ENCODE peak calls at places on chromosome 13, in seven cellular contexts. One of them, this sample, is unnamed.

GRCh38 chr13:24212674-24213073 is 52.2 kb downstream of the SPATA13 start:
- DNase-seq in cardiac fibroblast: no peak
- DNase-seq in fibroblast of lung: no peak
- DNase-seq in IMR-90: no peak
- DNase-seq in ovary: no peak
- DNase-seq in colonic mucosa: no peak
- DNase-seq in astrocyte of the spinal cord: no peak
- DNase-seq in this sample: no peak

GRCh38 chr13:41848435-41849255 is 112.3 kb downstream of the VWA8 start:
- DNase-seq in cardiac fibroblast: peak
- DNase-seq in IMR-90: peak
- DNase-seq in fibroblast of lung: peak
- DNase-seq in ovary: no peak
- DNase-seq in astrocyte of the spinal cord: peak
- DNase-seq in colonic mucosa: no peak
- DNase-seq in this sample: peak

GRCh38 chr13:97226788-97227627 is 4.9 kb downstream of the MBNL2 start:
- DNase-seq in astrocyte of the spinal cord: no peak
- DNase-seq in IMR-90: no peak
- DNase-seq in colonic mucosa: peak
- DNase-seq in fibroblast of lung: no peak
- DNase-seq in cardiac fibroblast: no peak
- DNase-seq in ovary: peak
- DNase-seq in this sample: peak

GRCh38 chr13:74205313-74205690 is 71.1 kb upstream of the KLF12 start:
- DNase-seq in fibroblast of lung: no peak
- DNase-seq in ovary: no peak
- DNase-seq in IMR-90: no peak
- DNase-seq in colonic mucosa: no peak
- DNase-seq in cardiac fibroblast: peak
- DNase-seq in astrocyte of the spinal cord: peak
- DNase-seq in this sample: no peak

GRCh38 chr13:80006940-80007339 is 334.0 kb downstream of the SPRY2 start:
- DNase-seq in cardiac fibroblast: peak
- DNase-seq in IMR-90: no peak
- DNase-seq in fibroblast of lung: no peak
- DNase-seq in ovary: no peak
- DNase-seq in astrocyte of the spinal cord: no peak
- DNase-seq in colonic mucosa: no peak
- DNase-seq in this sample: no peak

GRCh38 chr13:56561327-56561726 is 579.4 kb upstream of the PRR20A start:
- DNase-seq in fibroblast of lung: no peak
- DNase-seq in astrocyte of the spinal cord: no peak
- DNase-seq in ovary: no peak
- DNase-seq in IMR-90: no peak
- DNase-seq in cardiac fibroblast: no peak
- DNase-seq in colonic mucosa: no peak
- DNase-seq in this sample: no peak

GRCh38 chr13:110323172-110323851 is 16.2 kb downstream of the COL4A2 start:
- DNase-seq in ovary: no peak
- DNase-seq in IMR-90: peak
- DNase-seq in colonic mucosa: no peak
- DNase-seq in cardiac fibroblast: peak
- DNase-seq in fibroblast of lung: peak
- DNase-seq in astrocyte of the spinal cord: peak
- DNase-seq in this sample: peak

GRCh38 chr13:44243198-44243852 is 130.3 kb upstream of the SERP2 start:
- DNase-seq in IMR-90: peak
- DNase-seq in cardiac fibroblast: peak
- DNase-seq in ovary: no peak
- DNase-seq in colonic mucosa: no peak
- DNase-seq in fibroblast of lung: peak
- DNase-seq in astrocyte of the spinal cord: peak
- DNase-seq in this sample: no peak

GRCh38 chr13:43119206-43119605 is 95.8 kb downstream of the DNAJC15 start:
- DNase-seq in cardiac fibroblast: no peak
- DNase-seq in IMR-90: no peak
- DNase-seq in fibroblast of lung: no peak
- DNase-seq in ovary: no peak
- DNase-seq in astrocyte of the spinal cord: no peak
- DNase-seq in colonic mucosa: no peak
- DNase-seq in this sample: no peak

GRCh38 chr13:48851707-48852106 is 124.0 kb upstream of the FNDC3A start:
- DNase-seq in fibroblast of lung: no peak
- DNase-seq in ovary: no peak
- DNase-seq in cardiac fibroblast: no peak
- DNase-seq in astrocyte of the spinal cord: no peak
- DNase-seq in colonic mucosa: no peak
- DNase-seq in IMR-90: no peak
- DNase-seq in this sample: no peak

GRCh38 chr13:46844431-46844830 is 47.5 kb upstream of the ESD start:
- DNase-seq in colonic mucosa: no peak
- DNase-seq in ovary: no peak
- DNase-seq in fibroblast of lung: no peak
- DNase-seq in astrocyte of the spinal cord: no peak
- DNase-seq in cardiac fibroblast: peak
- DNase-seq in IMR-90: peak
- DNase-seq in this sample: no peak

GRCh38 chr13:79318664-79319063 is 87.4 kb downstream of the RBM26 start:
- DNase-seq in astrocyte of the spinal cord: no peak
- DNase-seq in colonic mucosa: no peak
- DNase-seq in cardiac fibroblast: no peak
- DNase-seq in fibroblast of lung: no peak
- DNase-seq in IMR-90: no peak
- DNase-seq in ovary: no peak
- DNase-seq in this sample: no peak

GRCh38 chr13:93700115-93700514 is 473.5 kb downstream of the GPC6 start:
- DNase-seq in fibroblast of lung: peak
- DNase-seq in ovary: no peak
- DNase-seq in colonic mucosa: no peak
- DNase-seq in cardiac fibroblast: no peak
- DNase-seq in astrocyte of the spinal cord: peak
- DNase-seq in IMR-90: peak
- DNase-seq in this sample: peak

GRCh38 chr13:41019027-41019487 is at the start of gene ELF1:
- DNase-seq in ovary: no peak
- DNase-seq in astrocyte of the spinal cord: peak
- DNase-seq in colonic mucosa: peak
- DNase-seq in cardiac fibroblast: peak
- DNase-seq in IMR-90: peak
- DNase-seq in fibroblast of lung: peak
- DNase-seq in this sample: peak

GRCh38 chr13:27362064-27362751 is 62.2 kb upstream of the GTF3A start:
- DNase-seq in IMR-90: peak
- DNase-seq in cardiac fibroblast: peak
- DNase-seq in fibroblast of lung: peak
- DNase-seq in astrocyte of the spinal cord: peak
- DNase-seq in ovary: peak
- DNase-seq in colonic mucosa: peak
- DNase-seq in this sample: peak

GRCh38 chr13:23160241-23161175 is 20.3 kb upstream of the SGCG start:
- DNase-seq in IMR-90: no peak
- DNase-seq in cardiac fibroblast: no peak
- DNase-seq in astrocyte of the spinal cord: no peak
- DNase-seq in colonic mucosa: no peak
- DNase-seq in fibroblast of lung: peak
- DNase-seq in ovary: no peak
- DNase-seq in this sample: peak

GRCh38 chr13:64239372-64239771 is 2823.7 kb upstream of the PCDH20 start:
- DNase-seq in colonic mucosa: no peak
- DNase-seq in IMR-90: peak
- DNase-seq in astrocyte of the spinal cord: peak
- DNase-seq in cardiac fibroblast: peak
- DNase-seq in ovary: no peak
- DNase-seq in fibroblast of lung: peak
- DNase-seq in this sample: peak

GRCh38 chr13:93862259-93862658 is 617.2 kb downstream of the DCT start:
- DNase-seq in astrocyte of the spinal cord: no peak
- DNase-seq in ovary: no peak
- DNase-seq in fibroblast of lung: no peak
- DNase-seq in cardiac fibroblast: peak
- DNase-seq in colonic mucosa: no peak
- DNase-seq in IMR-90: peak
- DNase-seq in this sample: no peak

GRCh38 chr13:56752630-56753029 is 388.1 kb upstream of the PRR20A start:
- DNase-seq in colonic mucosa: no peak
- DNase-seq in astrocyte of the spinal cord: no peak
- DNase-seq in cardiac fibroblast: no peak
- DNase-seq in fibroblast of lung: no peak
- DNase-seq in ovary: no peak
- DNase-seq in IMR-90: no peak
- DNase-seq in this sample: no peak

GRCh38 chr13:73708393-73708985 is 425.7 kb downstream of the KLF12 start:
- DNase-seq in astrocyte of the spinal cord: peak
- DNase-seq in IMR-90: peak
- DNase-seq in cardiac fibroblast: peak
- DNase-seq in fibroblast of lung: peak
- DNase-seq in colonic mucosa: peak
- DNase-seq in ovary: no peak
- DNase-seq in this sample: peak

GRCh38 chr13:75825599-75825998 is 189.5 kb downstream of the LMO7 start:
- DNase-seq in IMR-90: no peak
- DNase-seq in cardiac fibroblast: no peak
- DNase-seq in colonic mucosa: no peak
- DNase-seq in fibroblast of lung: no peak
- DNase-seq in ovary: no peak
- DNase-seq in astrocyte of the spinal cord: no peak
- DNase-seq in this sample: no peak

GRCh38 chr13:51818771-51819511 is 15.0 kb upstream of the DHRS12 start:
- DNase-seq in astrocyte of the spinal cord: no peak
- DNase-seq in IMR-90: peak
- DNase-seq in colonic mucosa: no peak
- DNase-seq in fibroblast of lung: peak
- DNase-seq in cardiac fibroblast: peak
- DNase-seq in ovary: no peak
- DNase-seq in this sample: peak

GRCh38 chr13:112247471-112248405 is 128.4 kb upstream of the SPACA7 start:
- DNase-seq in colonic mucosa: peak
- DNase-seq in fibroblast of lung: no peak
- DNase-seq in IMR-90: no peak
- DNase-seq in astrocyte of the spinal cord: no peak
- DNase-seq in cardiac fibroblast: no peak
- DNase-seq in ovary: no peak
- DNase-seq in this sample: no peak

GRCh38 chr13:71751074-71751473 is 115.9 kb downstream of the DACH1 start:
- DNase-seq in colonic mucosa: no peak
- DNase-seq in IMR-90: no peak
- DNase-seq in ovary: no peak
- DNase-seq in cardiac fibroblast: no peak
- DNase-seq in fibroblast of lung: peak
- DNase-seq in astrocyte of the spinal cord: no peak
- DNase-seq in this sample: no peak

GRCh38 chr13:98535501-98536357 is 41.2 kb downstream of the STK24 start:
- DNase-seq in IMR-90: no peak
- DNase-seq in astrocyte of the spinal cord: peak
- DNase-seq in cardiac fibroblast: peak
- DNase-seq in fibroblast of lung: peak
- DNase-seq in ovary: no peak
- DNase-seq in colonic mucosa: no peak
- DNase-seq in this sample: peak

GRCh38 chr13:35479691-35480090 is 3.2 kb upstream of the MAB21L1 start:
- DNase-seq in ovary: no peak
- DNase-seq in astrocyte of the spinal cord: no peak
- DNase-seq in IMR-90: no peak
- DNase-seq in cardiac fibroblast: no peak
- DNase-seq in fibroblast of lung: no peak
- DNase-seq in colonic mucosa: no peak
- DNase-seq in this sample: peak
- H3K4me3 ChIP-seq in ovary: no peak
- H3K4me3 ChIP-seq in astrocyte of the spinal cord: no peak
- H3K4me3 ChIP-seq in IMR-90: no peak
- H3K4me3 ChIP-seq in cardiac fibroblast: no peak
- H3K4me3 ChIP-seq in fibroblast of lung: no peak
- H3K4me3 ChIP-seq in colonic mucosa: no peak
- H3K4me3 ChIP-seq in this sample: peak

GRCh38 chr13:103055166-103055565 is 11.1 kb downstream of the SLC10A2 start:
- DNase-seq in ovary: no peak
- DNase-seq in astrocyte of the spinal cord: no peak
- DNase-seq in fibroblast of lung: no peak
- DNase-seq in IMR-90: no peak
- DNase-seq in cardiac fibroblast: no peak
- DNase-seq in colonic mucosa: no peak
- DNase-seq in this sample: no peak

GRCh38 chr13:103056008-103056407 is 10.2 kb downstream of the SLC10A2 start:
- DNase-seq in fibroblast of lung: no peak
- DNase-seq in cardiac fibroblast: no peak
- DNase-seq in astrocyte of the spinal cord: no peak
- DNase-seq in IMR-90: no peak
- DNase-seq in colonic mucosa: no peak
- DNase-seq in ovary: no peak
- DNase-seq in this sample: no peak
- TF ChIP-seq CTCF in fibroblast of lung: no peak
- TF ChIP-seq CTCF in cardiac fibroblast: no peak
- TF ChIP-seq CTCF in astrocyte of the spinal cord: no peak
- TF ChIP-seq CTCF in IMR-90: no peak
- TF ChIP-seq CTCF in colonic mucosa: no peak
- TF ChIP-seq CTCF in ovary: no peak
- TF ChIP-seq CTCF in this sample: no peak

GRCh38 chr13:91144054-91144453 is 203.4 kb upstream of the MIR17HG start:
- DNase-seq in cardiac fibroblast: no peak
- DNase-seq in IMR-90: no peak
- DNase-seq in colonic mucosa: no peak
- DNase-seq in astrocyte of the spinal cord: no peak
- DNase-seq in fibroblast of lung: no peak
- DNase-seq in ovary: no peak
- DNase-seq in this sample: no peak

GRCh38 chr13:91141619-91142061 is 205.8 kb upstream of the MIR17HG start:
- DNase-seq in fibroblast of lung: no peak
- DNase-seq in cardiac fibroblast: no peak
- DNase-seq in IMR-90: no peak
- DNase-seq in ovary: no peak
- DNase-seq in astrocyte of the spinal cord: no peak
- DNase-seq in colonic mucosa: no peak
- DNase-seq in this sample: no peak

GRCh38 chr13:91145806-91146205 is 201.7 kb upstream of the MIR17HG start:
- DNase-seq in IMR-90: no peak
- DNase-seq in fibroblast of lung: no peak
- DNase-seq in cardiac fibroblast: no peak
- DNase-seq in ovary: no peak
- DNase-seq in astrocyte of the spinal cord: no peak
- DNase-seq in colonic mucosa: no peak
- DNase-seq in this sample: no peak

GRCh38 chr13:91139232-91139631 is 208.3 kb upstream of the MIR17HG start:
- DNase-seq in colonic mucosa: no peak
- DNase-seq in IMR-90: no peak
- DNase-seq in cardiac fibroblast: no peak
- DNase-seq in ovary: no peak
- DNase-seq in astrocyte of the spinal cord: no peak
- DNase-seq in fibroblast of lung: no peak
- DNase-seq in this sample: no peak

GRCh38 chr13:91142572-91142971 is 204.9 kb upstream of the MIR17HG start:
- DNase-seq in astrocyte of the spinal cord: peak
- DNase-seq in fibroblast of lung: peak
- DNase-seq in IMR-90: peak
- DNase-seq in ovary: no peak
- DNase-seq in colonic mucosa: no peak
- DNase-seq in cardiac fibroblast: peak
- DNase-seq in this sample: no peak
- H3K4me3 ChIP-seq in astrocyte of the spinal cord: no peak
- H3K4me3 ChIP-seq in fibroblast of lung: no peak
- H3K4me3 ChIP-seq in IMR-90: no peak
- H3K4me3 ChIP-seq in ovary: no peak
- H3K4me3 ChIP-seq in colonic mucosa: no peak
- H3K4me3 ChIP-seq in cardiac fibroblast: no peak
- H3K4me3 ChIP-seq in this sample: no peak

GRCh38 chr13:70098669-70099068 is 9.0 kb upstream of the ATXN8OS start:
- DNase-seq in IMR-90: no peak
- DNase-seq in ovary: no peak
- DNase-seq in astrocyte of the spinal cord: peak
- DNase-seq in colonic mucosa: no peak
- DNase-seq in cardiac fibroblast: peak
- DNase-seq in fibroblast of lung: peak
- DNase-seq in this sample: no peak
- TF ChIP-seq CTCF in IMR-90: no peak
- TF ChIP-seq CTCF in ovary: no peak
- TF ChIP-seq CTCF in astrocyte of the spinal cord: peak
- TF ChIP-seq CTCF in colonic mucosa: peak
- TF ChIP-seq CTCF in cardiac fibroblast: peak
- TF ChIP-seq CTCF in fibroblast of lung: peak
- TF ChIP-seq CTCF in this sample: no peak